ENCODE peak calls at places on chromosomes 3 and 15, in ten cellular contexts. Z is astrocyte of the spinal cord; C is activated B cell treated with CpG ODN at 0.5 μM for 24 hours; F is progenitor cell of endocrine pancreas; K is H7; B is activated CD4-positive, alpha-beta T cell treated with anti-CD3 and anti-CD28 coated beads, Interleukin-2, amount 50 U/mL, for 24 hours; G is brain microvascular endothelial cell; V is COLO829; S is breast epithelium; R is GM03348. P is an unnamed sample.

GRCh38 chr3:12440927-12441326 is 43.4 kb upstream of the TSEN2 start:
- DNase-seq in Z (peak), C (no peak), K (no peak), R (peak), B (no peak), F (no peak), S (no peak), G (peak), V (no peak), P (peak)

GRCh38 chr15:36758800-36759199 is 179.4 kb downstream of the CDIN1 start:
- DNase-seq in K (no peak), R (no peak), F (no peak), Z (no peak), G (no peak), B (no peak), V (no peak), C (no peak), S (no peak), P (no peak)

GRCh38 chr15:36430721-36431265 is 148.6 kb upstream of the CDIN1 start:
- DNase-seq in S (no peak), B (no peak), F (no peak), R (no peak), Z (no peak), K (no peak), V (no peak), G (no peak), C (no peak), P (no peak)

GRCh38 chr3:12894629-12895028 is 53.3 kb upstream of the RPL32 start:
- DNase-seq in G (no peak), V (no peak), R (no peak), K (no peak), S (no peak), Z (no peak), C (no peak), F (no peak), B (no peak), P (no peak)

GRCh38 chr3:176631175-176631574 is 566.1 kb downstream of the TBL1XR1 start:
- DNase-seq in S (no peak), Z (no peak), F (no peak), C (no peak), G (no peak), B (no peak), R (no peak), K (no peak), V (no peak), P (no peak)

GRCh38 chr3:61956236-61956635 is 394.9 kb downstream of the PTPRG start:
- DNase-seq in C (no peak), K (no peak), G (no peak), F (no peak), V (no peak), R (peak), Z (peak), B (no peak), S (no peak), P (peak)

GRCh38 chr3:13462822-13463221 is 17.3 kb upstream of the HDAC11 start:
- DNase-seq in B (no peak), S (no peak), Z (no peak), V (no peak), R (no peak), K (no peak), G (no peak), C (no peak), F (no peak), P (no peak)

GRCh38 chr15:56776839-56777238 is 43.5 kb upstream of the ZNF280D start:
- DNase-seq in C (no peak), R (no peak), B (no peak), K (no peak), F (no peak), Z (no peak), S (no peak), G (no peak), V (no peak), P (no peak)

GRCh38 chr3:119322523-119323400 is 28.6 kb downstream of the ARHGAP31 start:
- DNase-seq in K (peak), B (peak), V (peak), R (peak), S (peak), C (peak), G (peak), Z (peak), F (peak), P (peak)

GRCh38 chr3:122642935-122643334 is 37.7 kb upstream of the PARP14 start:
- DNase-seq in V (no peak), B (no peak), Z (no peak), G (no peak), C (no peak), F (no peak), S (no peak), R (no peak), K (no peak), P (no peak)

GRCh38 chr15:55627730-55628368 is 39.7 kb upstream of the PYGO1 start:
- DNase-seq in C (no peak), R (peak), Z (peak), K (peak), F (no peak), B (no peak), G (peak), V (peak), S (no peak), P (peak)

GRCh38 chr3:124059580-124059979 is 67.7 kb upstream of the ROPN1 start:
- DNase-seq in Z (no peak), C (no peak), S (no peak), K (no peak), B (no peak), R (peak), G (no peak), V (no peak), F (no peak), P (peak)

GRCh38 chr3:179861292-179861691 is 175.4 kb downstream of the PEX5L start:
- DNase-seq in R (no peak), F (no peak), C (no peak), S (no peak), K (no peak), G (no peak), V (no peak), B (no peak), Z (no peak), P (no peak)

GRCh38 chr15:35910227-35910626 is 364.3 kb upstream of the DPH6 start:
- DNase-seq in G (no peak), B (no peak), Z (no peak), S (no peak), F (no peak), V (no peak), K (no peak), R (no peak), C (no peak), P (no peak)

GRCh38 chr15:62639906-62640605 is 402.5 kb upstream of the TPM1 start:
- DNase-seq in R (no peak), G (no peak), K (no peak), Z (no peak), C (no peak), B (no peak), F (no peak), S (no peak), V (no peak), P (no peak)

GRCh38 chr3:52679139-52679538 is 6.6 kb downstream of the PBRM1 start:
- DNase-seq in K (no peak), R (no peak), S (no peak), F (no peak), B (no peak), V (no peak), G (no peak), C (no peak), Z (no peak), P (no peak)

GRCh38 chr15:55353030-55353429 is 34.0 kb downstream of the PIGB start:
- DNase-seq in V (no peak), Z (no peak), G (no peak), F (no peak), C (no peak), R (no peak), K (peak), S (no peak), B (no peak), P (no peak)

GRCh38 chr15:28178727-28179126 is 79.6 kb upstream of the OCA2 start:
- DNase-seq in B (no peak), F (no peak), R (no peak), G (no peak), Z (no peak), V (no peak), S (no peak), K (no peak), C (no peak), P (no peak)

GRCh38 chr3:138009476-138010272 is at the start of gene CLDN18:
- DNase-seq in G (no peak), K (peak), B (no peak), V (no peak), C (no peak), Z (peak), S (no peak), R (no peak), F (no peak), P (no peak)